ENCODE peak calls at places on chromosomes 6 and 20, in four cellular contexts. D is tibial artery, E is lower leg skin, F is OCI-LY7. A is an unnamed sample.

GRCh38 chr20:3786126-3786484 is 435 bp downstream of the CENPB start:
- DNase-seq in F (no peak), D (peak), E (no peak), A (peak)

GRCh38 chr20:22511943-22512910 is 72.1 kb downstream of the FOXA2 start:
- DNase-seq in E (no peak), F (no peak), D (no peak), A (no peak)

GRCh38 chr20:3646651-3647050 is 16.5 kb downstream of the GFRA4 start:
- DNase-seq in D (no peak), F (no peak), E (no peak), A (no peak)

GRCh38 chr6:17212541-17213371 is 68.4 kb upstream of the RBM24 start:
- DNase-seq in E (no peak), F (no peak), D (no peak), A (no peak)

GRCh38 chr6:56911847-56912246 is 43.1 kb upstream of the BEND6 start:
- DNase-seq in D (no peak), E (no peak), F (no peak), A (no peak)

GRCh38 chr6:163711615-163712568 is 297.4 kb downstream of the QKI start:
- DNase-seq in F (peak), E (peak), D (peak), A (peak)

GRCh38 chr6:129543981-129544380 is 166.0 kb downstream of the ARHGAP18 start:
- DNase-seq in E (no peak), F (no peak), D (no peak), A (no peak)

GRCh38 chr20:53522696-53523095 is 70.9 kb downstream of the ZNF217 start:
- DNase-seq in D (no peak), E (no peak), F (no peak), A (no peak)

GRCh38 chr6:144263786-144264185 is 21.3 kb upstream of the UTRN start:
- DNase-seq in D (no peak), E (no peak), F (no peak), A (no peak)

GRCh38 chr20:4451487-4451886 is 270.2 kb upstream of the PRND start:
- DNase-seq in D (no peak), F (no peak), E (no peak), A (no peak)

GRCh38 chr6:96153775-96154174 is 138.0 kb downstream of the FUT9 start:
- DNase-seq in E (no peak), D (no peak), F (no peak), A (peak)

GRCh38 chr6:111263837-111264236 is 176.5 kb downstream of the SLC16A10 start:
- DNase-seq in D (no peak), E (no peak), F (no peak), A (no peak)

GRCh38 chr20:5191829-5192569 is 65.2 kb downstream of the CDS2 start:
- DNase-seq in F (peak), E (no peak), D (no peak), A (peak)

GRCh38 chr20:47561175-47561574 is 59.5 kb downstream of the NCOA3 start:
- DNase-seq in D (no peak), F (no peak), E (no peak), A (no peak)

GRCh38 chr20:6466065-6466810 is 301.2 kb upstream of the BMP2 start:
- DNase-seq in E (no peak), D (no peak), F (no peak), A (no peak)

GRCh38 chr6:35833534-35833933 is 28.4 kb downstream of the LHFPL5 start:
- DNase-seq in F (no peak), D (no peak), E (no peak), A (no peak)

GRCh38 chr6:81450180-81450579 is 302.3 kb downstream of the TENT5A start:
- DNase-seq in E (no peak), F (no peak), D (no peak), A (peak)

GRCh38 chr20:61886721-61887658 is 178.7 kb downstream of the TAF4 start:
- DNase-seq in D (no peak), E (no peak), F (peak), A (peak)

GRCh38 chr6:142155895-142156757 is 9.1 kb downstream of the VTA1 start:
- DNase-seq in E (no peak), F (peak), D (no peak), A (peak)
- H3K4me3 ChIP-seq in E (no peak), F (peak), D (no peak), A (no peak)

GRCh38 chr6:132512342-132512637 is 626 bp downstream of the STX7 start:
- DNase-seq in D (no peak), F (no peak), E (no peak), A (no peak)

GRCh38 chr6:132512638-132513632 is at the start of gene STX7:
- DNase-seq in F (peak), E (peak), D (peak), A (peak)

GRCh38 chr6:132511836-132512230 is 1.1 kb downstream of the STX7 start:
- DNase-seq in E (no peak), D (no peak), F (peak), A (no peak)

GRCh38 chr6:132513821-132514545 is 1.1 kb upstream of the STX7 start:
- DNase-seq in E (no peak), F (no peak), D (no peak), A (no peak)

DNA sequence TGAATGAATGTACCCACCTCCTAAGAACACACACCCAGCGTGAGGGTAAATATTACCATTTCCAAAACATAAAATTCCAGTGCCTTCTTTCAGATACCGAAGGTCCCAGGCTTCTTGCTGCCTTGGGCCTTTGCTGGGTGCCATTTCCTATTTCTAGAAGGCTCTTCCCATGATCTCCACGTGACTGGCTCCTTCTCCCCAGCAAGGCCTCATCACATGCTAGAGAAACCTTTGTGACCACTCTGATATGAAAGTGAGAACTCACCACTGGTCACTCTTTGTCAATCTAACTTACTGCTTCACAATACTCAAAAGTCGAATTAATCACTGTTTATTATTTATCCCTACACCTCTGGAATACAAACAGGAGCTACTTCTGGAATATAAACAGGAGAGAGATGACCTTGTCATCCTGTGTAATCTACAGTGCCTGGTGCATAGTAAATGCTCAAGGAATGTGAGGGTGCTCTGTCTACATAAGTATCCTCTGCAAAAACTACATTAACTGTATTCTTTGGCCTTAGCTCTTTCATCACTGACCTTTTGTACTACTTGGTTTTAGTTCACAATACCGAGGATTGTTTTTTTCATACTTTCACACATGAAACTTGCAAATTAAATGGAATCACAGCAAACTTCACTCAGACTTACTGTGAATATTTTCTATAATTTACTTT is 1.6 kb downstream of the STX7 start:
- DNase-seq in F (peak), E (peak), D (peak), A (no peak)
- H3K4me3 ChIP-seq in F (peak), E (no peak), D (peak), A (peak)

DNA sequence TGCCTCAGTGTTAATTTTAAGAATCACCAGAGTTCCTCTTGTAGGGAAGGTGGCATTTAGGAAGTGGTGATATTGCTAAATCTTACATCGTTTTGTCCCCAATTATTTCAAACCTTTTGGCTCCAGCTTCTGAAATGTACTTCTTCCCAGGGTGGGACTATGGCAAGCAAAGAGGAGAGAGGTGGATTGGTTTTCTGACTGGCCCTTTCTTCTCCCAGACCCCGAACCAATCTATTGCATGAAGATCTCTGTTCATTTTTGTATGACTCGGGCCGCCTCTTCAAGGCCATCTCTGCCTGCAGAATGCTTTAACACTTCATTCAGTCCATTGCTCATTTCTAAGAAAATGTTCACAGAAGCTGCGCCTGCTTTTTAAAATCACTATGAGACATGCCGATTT is 1.6 kb downstream of the VGLL2 start:
- DNase-seq in F (no peak), D (no peak), E (no peak), A (no peak)
- H3K4me3 ChIP-seq in F (no peak), D (no peak), E (no peak), A (no peak)

GRCh38 chr6:148678682-148679081 is 68.1 kb upstream of the UST start:
- DNase-seq in E (no peak), F (no peak), D (no peak), A (no peak)

GRCh38 chr6:148682252-148682651 is 64.6 kb upstream of the UST start:
- DNase-seq in F (no peak), E (no peak), D (no peak), A (no peak)

GRCh38 chr6:148681666-148682065 is 65.2 kb upstream of the UST start:
- DNase-seq in F (no peak), D (no peak), E (no peak), A (no peak)

GRCh38 chr6:148682990-148683389 is 63.8 kb upstream of the UST start:
- DNase-seq in D (no peak), F (peak), E (no peak), A (no peak)

DNA sequence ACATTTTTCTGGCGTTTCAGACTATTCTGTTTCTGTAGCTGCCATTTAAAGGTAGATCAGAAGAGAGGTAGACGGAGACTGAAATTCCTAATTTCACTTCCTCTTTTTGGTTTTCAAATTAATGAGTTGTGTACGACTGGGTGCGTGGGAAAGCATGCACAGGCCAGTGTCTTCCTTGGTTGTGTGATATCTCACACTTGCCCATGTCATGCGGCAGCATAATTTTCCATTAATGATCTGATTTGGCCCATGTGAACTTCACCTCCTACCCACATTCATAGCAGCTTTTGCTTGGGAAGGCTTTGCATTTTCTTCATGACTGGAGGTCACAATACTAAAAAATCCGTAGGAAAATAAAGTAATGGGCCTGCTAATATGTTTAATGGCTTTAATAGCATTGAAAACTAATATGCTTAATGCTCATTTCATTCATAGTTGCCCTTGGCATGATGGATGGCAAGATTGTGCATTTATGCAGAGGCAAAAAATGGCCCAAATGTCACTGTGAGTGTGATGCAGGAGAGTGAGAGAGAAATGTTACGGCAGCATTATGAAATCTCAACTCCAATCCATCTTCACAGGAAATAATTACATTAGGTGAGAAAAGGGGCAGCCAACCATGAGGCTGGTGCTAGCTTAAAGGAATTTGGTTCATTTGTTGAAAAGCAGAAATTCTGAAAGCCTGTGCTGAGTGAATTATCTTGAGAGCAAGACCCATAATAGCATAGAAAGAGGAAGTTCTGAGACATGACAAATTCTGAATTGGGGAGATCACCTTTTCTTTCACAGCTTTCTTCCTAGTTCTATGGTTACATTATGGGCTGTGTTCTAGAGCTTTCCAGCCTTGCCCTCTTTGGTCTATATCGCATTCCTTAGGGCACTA is 69.0 kb upstream of the UST start:
- DNase-seq in F (peak), D (no peak), E (no peak), A (no peak)
- H3K4me3 ChIP-seq in F (no peak), D (no peak), E (no peak), A (no peak)

GRCh38 chr20:51698252-51698651 is 69.9 kb downstream of the ATP9A start:
- DNase-seq in E (no peak), D (no peak), F (no peak), A (no peak)

GRCh38 chr20:51697119-51697826 is 70.9 kb downstream of the ATP9A start:
- DNase-seq in E (no peak), D (no peak), F (no peak), A (no peak)

GRCh38 chr20:51703446-51704287 is 64.5 kb downstream of the ATP9A start:
- DNase-seq in F (no peak), E (no peak), D (no peak), A (peak)

GRCh38 chr20:51696304-51697118 is 71.7 kb downstream of the ATP9A start:
- DNase-seq in D (no peak), E (no peak), F (no peak), A (peak)

DNA sequence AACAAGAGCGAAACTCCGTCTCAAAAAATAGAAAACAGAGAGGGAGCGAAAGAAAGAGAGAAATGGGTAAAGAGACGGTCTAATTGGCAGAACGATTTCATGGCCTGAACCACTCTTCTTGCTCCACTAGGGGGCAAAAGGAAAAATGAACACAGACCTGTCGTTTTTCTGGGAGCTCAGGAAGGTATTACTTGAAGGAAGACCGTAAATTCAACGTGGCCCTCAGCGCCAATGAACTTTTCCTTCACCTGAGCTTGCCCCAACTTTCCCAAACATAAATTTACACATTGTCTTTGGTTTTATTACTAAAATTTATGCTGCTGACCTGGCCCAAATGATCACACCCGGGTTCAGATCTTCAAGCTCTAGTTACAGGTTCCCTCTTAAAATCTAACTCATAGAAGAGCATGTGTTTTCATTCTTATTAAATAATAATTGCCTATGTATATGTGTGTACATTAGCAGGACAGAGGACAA is 67.3 kb downstream of the ATP9A start:
- DNase-seq in F (peak), E (no peak), D (no peak), A (peak)
- H3K4me3 ChIP-seq in F (no peak), E (no peak), D (no peak), A (no peak)

DNA sequence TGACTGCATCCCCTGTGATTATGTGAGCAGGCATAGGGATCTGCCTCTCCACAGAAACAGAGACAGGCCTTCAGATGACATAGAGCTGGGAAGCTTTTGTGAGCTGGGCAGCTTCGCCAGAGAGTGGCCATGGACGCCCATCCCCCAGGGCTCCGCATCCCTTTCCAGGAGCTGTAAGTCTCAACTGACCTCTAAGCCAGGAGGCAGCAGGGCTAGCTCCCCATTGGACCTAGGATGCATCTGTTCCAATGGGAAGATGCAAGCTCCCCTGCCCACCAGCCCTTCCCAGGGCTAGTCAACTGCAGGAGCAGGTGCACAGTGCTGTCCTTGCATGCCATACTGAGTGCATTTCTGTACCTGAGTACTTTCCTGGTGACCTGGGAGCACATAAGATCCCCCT is 663.6 kb downstream of the RNF144B start:
- DNase-seq in D (no peak), E (no peak), F (no peak), A (no peak)
- H3K4me3 ChIP-seq in D (no peak), E (no peak), F (no peak), A (no peak)